ENCODE peak calls at places on chromosomes 6 and 20, in four cellular contexts. D, B, N and W are unnamed samples.

GRCh38 chr20:16612708-16613107 is 39.5 kb upstream of the KIF16B start:
- DNase-seq in D (no peak), B (no peak), N (no peak), W (no peak)

GRCh38 chr6:11230158-11231107 is 2.0 kb downstream of the NEDD9 start:
- DNase-seq in D (no peak), B (no peak), N (no peak), W (no peak)

GRCh38 chr20:38659613-38659880 is 57.9 kb downstream of the ARHGAP40 start:
- DNase-seq in D (no peak), B (no peak), N (no peak), W (no peak)

GRCh38 chr6:19427548-19427947 is 409.6 kb upstream of the ID4 start:
- DNase-seq in D (no peak), B (no peak), N (no peak), W (no peak)

GRCh38 chr6:9563996-9564395 is 850.9 kb downstream of the TFAP2A start:
- DNase-seq in D (no peak), B (no peak), N (no peak), W (no peak)

GRCh38 chr6:158642097-158642601 is 2.4 kb downstream of the DYNLT1 start:
- DNase-seq in D (peak; percentile 90), B (peak; percentile 87), N (peak; percentile 5), W (no peak)

GRCh38 chr20:48051810-48052491 is 266.7 kb upstream of the SULF2 start:
- DNase-seq in D (no peak), B (no peak), N (no peak), W (peak; percentile 18)

GRCh38 chr6:41560440-41561192 is 14.4 kb downstream of the FOXP4 start:
- DNase-seq in D (no peak), B (no peak), N (no peak), W (no peak)

GRCh38 chr20:9498322-9498721 is 16.1 kb upstream of the LAMP5 start:
- DNase-seq in D (no peak), B (no peak), N (no peak), W (no peak)